ENCODE peak calls at places on chromosomes 13 and 19, in seven cellular contexts. One of them, this sample, is unnamed.

GRCh38 chr19:45299719-45300118 is 23.0 kb downstream of the CKM start:
- DNase-seq in stomach: no peak
- DNase-seq in H1: no peak
- DNase-seq in prostate gland: no peak
- DNase-seq in endothelial cell of umbilical vein: no peak
- DNase-seq in suprapubic skin: no peak
- DNase-seq in K562: no peak
- DNase-seq in this sample: no peak

GRCh38 chr19:54209058-54209747 is 8.5 kb downstream of the RPS9 start:
- DNase-seq in endothelial cell of umbilical vein: no peak
- DNase-seq in stomach: no peak
- DNase-seq in suprapubic skin: no peak
- DNase-seq in prostate gland: no peak
- DNase-seq in H1: peak; percentile 75
- DNase-seq in K562: peak; percentile 44
- DNase-seq in this sample: no peak

GRCh38 chr13:51065372-51066090 is 45.5 kb downstream of the C13orf42 start:
- DNase-seq in suprapubic skin: no peak
- DNase-seq in endothelial cell of umbilical vein: peak; percentile 27
- DNase-seq in stomach: no peak
- DNase-seq in H1: peak; percentile 42
- DNase-seq in prostate gland: no peak
- DNase-seq in K562: no peak
- DNase-seq in this sample: no peak

GRCh38 chr13:24215007-24215633 is 54.6 kb downstream of the SPATA13 start:
- DNase-seq in H1: no peak
- DNase-seq in stomach: no peak
- DNase-seq in K562: no peak
- DNase-seq in prostate gland: no peak
- DNase-seq in suprapubic skin: no peak
- DNase-seq in endothelial cell of umbilical vein: no peak
- DNase-seq in this sample: no peak

GRCh38 chr19:52567921-52568320 is 2.2 kb upstream of the ZNF701 start:
- DNase-seq in stomach: no peak
- DNase-seq in K562: no peak
- DNase-seq in endothelial cell of umbilical vein: no peak
- DNase-seq in H1: no peak
- DNase-seq in suprapubic skin: no peak
- DNase-seq in prostate gland: no peak
- DNase-seq in this sample: no peak

GRCh38 chr13:32669030-32669646 is 82.9 kb downstream of the PDS5B start:
- DNase-seq in prostate gland: no peak
- DNase-seq in stomach: no peak
- DNase-seq in K562: peak; percentile 51
- DNase-seq in endothelial cell of umbilical vein: peak; percentile 61
- DNase-seq in H1: no peak
- DNase-seq in suprapubic skin: no peak
- DNase-seq in this sample: no peak

GRCh38 chr19:3821156-3821555 is 35.0 kb upstream of the MATK start:
- DNase-seq in suprapubic skin: no peak
- DNase-seq in prostate gland: no peak
- DNase-seq in K562: no peak
- DNase-seq in stomach: no peak
- DNase-seq in H1: no peak
- DNase-seq in endothelial cell of umbilical vein: no peak
- DNase-seq in this sample: no peak

GRCh38 chr19:33199441-33200265 is 5.5 kb downstream of the LRP3 start:
- DNase-seq in suprapubic skin: no peak
- DNase-seq in H1: no peak
- DNase-seq in endothelial cell of umbilical vein: no peak
- DNase-seq in K562: no peak
- DNase-seq in prostate gland: no peak
- DNase-seq in stomach: no peak
- DNase-seq in this sample: no peak

GRCh38 chr13:65914707-65915106 is 1315.4 kb downstream of the PCDH9 start:
- DNase-seq in stomach: no peak
- DNase-seq in K562: no peak
- DNase-seq in H1: no peak
- DNase-seq in suprapubic skin: no peak
- DNase-seq in prostate gland: no peak
- DNase-seq in endothelial cell of umbilical vein: peak; percentile 72
- DNase-seq in this sample: no peak

GRCh38 chr13:109755551-109755950 is 30.8 kb downstream of the IRS2 start:
- DNase-seq in endothelial cell of umbilical vein: no peak
- DNase-seq in K562: no peak
- DNase-seq in stomach: no peak
- DNase-seq in suprapubic skin: no peak
- DNase-seq in prostate gland: no peak
- DNase-seq in H1: no peak
- DNase-seq in this sample: no peak

GRCh38 chr19:52086481-52086880 is 9.1 kb downstream of the ZNF841 start:
- DNase-seq in endothelial cell of umbilical vein: no peak
- DNase-seq in prostate gland: no peak
- DNase-seq in stomach: no peak
- DNase-seq in H1: no peak
- DNase-seq in suprapubic skin: no peak
- DNase-seq in K562: no peak
- DNase-seq in this sample: no peak

GRCh38 chr13:31733066-31733465 is 6.3 kb upstream of the RXFP2 start:
- DNase-seq in suprapubic skin: no peak
- DNase-seq in prostate gland: no peak
- DNase-seq in K562: no peak
- DNase-seq in stomach: no peak
- DNase-seq in endothelial cell of umbilical vein: peak; percentile 47
- DNase-seq in H1: no peak
- DNase-seq in this sample: no peak

GRCh38 chr19:3098141-3098514 is 4.0 kb downstream of the GNA11 start:
- DNase-seq in stomach: no peak
- DNase-seq in endothelial cell of umbilical vein: peak; percentile 47
- DNase-seq in H1: no peak
- DNase-seq in suprapubic skin: no peak
- DNase-seq in prostate gland: no peak
- DNase-seq in K562: no peak
- DNase-seq in this sample: no peak

DNA sequence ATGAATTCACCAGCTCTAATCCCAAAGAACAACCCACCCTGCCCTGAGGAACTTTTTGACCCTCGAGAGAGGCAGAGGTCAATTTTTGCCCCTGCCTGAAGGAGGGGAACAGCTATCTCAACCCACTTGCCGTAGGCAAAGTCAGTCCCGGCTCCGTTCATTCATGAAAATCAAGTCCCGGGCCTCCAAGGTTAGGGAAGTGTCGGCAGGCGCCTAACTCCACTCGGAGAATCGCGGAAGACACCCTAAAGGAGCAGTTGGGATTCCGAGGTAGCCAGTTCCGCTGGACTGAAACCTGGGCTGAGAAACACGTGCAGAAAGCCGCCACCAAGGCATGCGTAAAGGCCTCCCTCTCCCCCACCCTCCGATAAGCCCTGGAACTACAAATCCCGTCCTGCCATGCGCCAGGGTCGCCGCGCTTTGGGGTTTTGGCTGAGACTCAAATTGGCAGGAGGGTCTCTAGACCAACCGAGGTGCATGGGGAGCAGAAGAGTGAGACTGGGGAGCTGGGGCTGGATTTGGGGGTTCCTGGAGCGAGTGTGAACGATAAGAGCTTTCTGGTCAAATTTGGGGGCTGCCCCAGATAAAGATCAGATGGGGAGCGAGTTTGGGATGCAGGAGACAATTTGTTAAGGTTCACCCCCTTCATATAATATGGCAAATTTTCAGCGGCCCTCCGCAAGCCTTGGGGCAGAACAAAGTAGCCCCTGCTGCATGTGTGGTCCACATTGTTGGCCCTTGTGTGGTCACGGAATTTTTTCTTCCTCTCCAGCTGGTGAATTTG is at the start of gene TNPO2:
- DNase-seq in prostate gland: peak; percentile 35
- DNase-seq in suprapubic skin: no peak
- DNase-seq in K562: peak; percentile 91
- DNase-seq in H1: peak; percentile 89
- DNase-seq in stomach: peak; percentile 60
- DNase-seq in endothelial cell of umbilical vein: peak; percentile 65
- DNase-seq in this sample: peak; percentile 77
- TF ChIP-seq POLR2A in prostate gland: no peak
- TF ChIP-seq POLR2A in suprapubic skin: no peak
- TF ChIP-seq POLR2A in K562: peak; percentile 84
- TF ChIP-seq POLR2A in H1: no peak
- TF ChIP-seq POLR2A in stomach: no peak
- TF ChIP-seq POLR2A in endothelial cell of umbilical vein: peak; percentile 68
- TF ChIP-seq POLR2A in this sample: no peak

GRCh38 chr19:18431351-18432197 is 6.4 kb downstream of the ISYNA1 start:
- DNase-seq in H1: no peak
- DNase-seq in K562: no peak
- DNase-seq in prostate gland: no peak
- DNase-seq in stomach: no peak
- DNase-seq in endothelial cell of umbilical vein: no peak
- DNase-seq in suprapubic skin: no peak
- DNase-seq in this sample: peak; percentile 66

GRCh38 chr19:18434411-18435184 is 3.3 kb downstream of the ISYNA1 start:
- DNase-seq in suprapubic skin: no peak
- DNase-seq in prostate gland: no peak
- DNase-seq in K562: peak; percentile 72
- DNase-seq in endothelial cell of umbilical vein: no peak
- DNase-seq in stomach: no peak
- DNase-seq in H1: no peak
- DNase-seq in this sample: no peak

GRCh38 chr19:18433735-18434398 is 4.1 kb downstream of the ISYNA1 start:
- DNase-seq in endothelial cell of umbilical vein: no peak
- DNase-seq in H1: peak; percentile 82
- DNase-seq in stomach: no peak
- DNase-seq in suprapubic skin: no peak
- DNase-seq in prostate gland: no peak
- DNase-seq in K562: peak; percentile 79
- DNase-seq in this sample: peak; percentile 58

GRCh38 chr19:18432275-18433038 is 5.5 kb downstream of the ISYNA1 start:
- DNase-seq in prostate gland: no peak
- DNase-seq in suprapubic skin: no peak
- DNase-seq in H1: no peak
- DNase-seq in endothelial cell of umbilical vein: no peak
- DNase-seq in stomach: no peak
- DNase-seq in K562: no peak
- DNase-seq in this sample: peak; percentile 66

GRCh38 chr19:18433039-18433691 is 4.8 kb downstream of the ISYNA1 start:
- DNase-seq in stomach: no peak
- DNase-seq in endothelial cell of umbilical vein: no peak
- DNase-seq in suprapubic skin: no peak
- DNase-seq in H1: peak; percentile 73
- DNase-seq in K562: peak; percentile 72
- DNase-seq in prostate gland: no peak
- DNase-seq in this sample: peak; percentile 76
- H3K27ac ChIP-seq in stomach: peak overlapping the region; percentile 33
- H3K27ac ChIP-seq in endothelial cell of umbilical vein: peak overlapping the region; percentile 12
- H3K27ac ChIP-seq in suprapubic skin: no peak overlapping the region
- H3K27ac ChIP-seq in H1: peak overlapping the region; percentile 66
- H3K27ac ChIP-seq in K562: peak overlapping the region; percentile 67
- H3K27ac ChIP-seq in prostate gland: peak overlapping the region; percentile 71
- H3K27ac ChIP-seq in this sample: peak overlapping the region; percentile 28

GRCh38 chr19:20151617-20152145 is 15.3 kb upstream of the ZNF486 start:
- DNase-seq in stomach: no peak
- DNase-seq in endothelial cell of umbilical vein: no peak
- DNase-seq in prostate gland: no peak
- DNase-seq in suprapubic skin: no peak
- DNase-seq in H1: no peak
- DNase-seq in K562: no peak
- DNase-seq in this sample: no peak
- TF ChIP-seq POLR2AphosphoS5 in stomach: no peak
- TF ChIP-seq POLR2AphosphoS5 in endothelial cell of umbilical vein: no peak
- TF ChIP-seq POLR2AphosphoS5 in prostate gland: no peak
- TF ChIP-seq POLR2AphosphoS5 in suprapubic skin: no peak
- TF ChIP-seq POLR2AphosphoS5 in H1: no peak
- TF ChIP-seq POLR2AphosphoS5 in K562: no peak
- TF ChIP-seq POLR2AphosphoS5 in this sample: no peak

DNA sequence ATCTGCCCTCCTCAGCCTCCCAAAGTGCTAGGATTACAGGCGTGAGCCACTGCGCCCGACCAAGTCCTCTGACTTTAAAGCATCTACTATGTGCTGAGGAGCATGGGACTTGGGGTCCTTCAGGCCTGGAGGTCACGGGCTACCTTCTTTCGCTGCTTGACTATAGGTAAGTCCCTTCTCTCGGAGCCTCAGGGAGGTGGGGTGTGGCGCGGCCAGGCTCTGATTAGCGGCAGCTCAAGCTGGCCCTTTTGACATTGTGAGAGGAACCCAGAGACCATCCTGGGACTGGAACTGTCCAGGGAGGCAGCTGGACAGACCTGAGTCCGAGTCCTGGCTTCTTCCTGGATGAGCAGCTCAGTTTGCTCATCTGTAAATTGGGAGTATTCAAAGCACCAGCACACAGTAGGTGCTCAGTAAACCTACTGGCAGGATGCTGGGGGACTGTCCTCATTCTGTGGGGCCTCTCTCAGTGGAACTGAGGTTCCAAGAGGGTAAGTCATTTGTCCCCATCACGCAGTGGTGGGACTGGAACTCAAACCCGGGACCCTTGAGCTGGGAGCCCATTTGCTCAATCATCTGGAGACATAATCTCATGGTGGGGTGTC is 780 bp downstream of the FCER2 start:
- DNase-seq in endothelial cell of umbilical vein: no peak
- DNase-seq in H1: no peak
- DNase-seq in K562: no peak
- DNase-seq in stomach: no peak
- DNase-seq in prostate gland: no peak
- DNase-seq in suprapubic skin: no peak
- DNase-seq in this sample: no peak
- TF ChIP-seq POLR2A in endothelial cell of umbilical vein: no peak
- TF ChIP-seq POLR2A in H1: no peak
- TF ChIP-seq POLR2A in K562: no peak
- TF ChIP-seq POLR2A in stomach: no peak
- TF ChIP-seq POLR2A in prostate gland: no peak
- TF ChIP-seq POLR2A in suprapubic skin: no peak
- TF ChIP-seq POLR2A in this sample: no peak

GRCh38 chr13:79079351-79079839 is 326.7 kb downstream of the RBM26 start:
- DNase-seq in K562: no peak
- DNase-seq in H1: no peak
- DNase-seq in suprapubic skin: no peak
- DNase-seq in stomach: no peak
- DNase-seq in endothelial cell of umbilical vein: no peak
- DNase-seq in prostate gland: no peak
- DNase-seq in this sample: no peak
- H3K27ac ChIP-seq in K562: no peak overlapping the region
- H3K27ac ChIP-seq in H1: no peak overlapping the region
- H3K27ac ChIP-seq in suprapubic skin: no peak overlapping the region
- H3K27ac ChIP-seq in stomach: no peak overlapping the region
- H3K27ac ChIP-seq in endothelial cell of umbilical vein: no peak overlapping the region
- H3K27ac ChIP-seq in prostate gland: no peak overlapping the region
- H3K27ac ChIP-seq in this sample: no peak overlapping the region

This sample was measured in sigmoid colon.